ENCODE peak calls at places on chromosomes 1 and 21, in nine cellular contexts. T, O, X, B, Q, J, V, K and E are unnamed samples.

GRCh38 chr1:24920155-24920925 is 9.7 kb downstream of the RUNX3 start:
- DNase-seq in T (no peak), V (no peak), X (no peak), J (peak; percentile 70), K (no peak), Q (no peak), O (peak; percentile 59), B (no peak), E (no peak)

GRCh38 chr1:65572701-65573421 is 152.4 kb downstream of the LEPR start:
- DNase-seq in J (no peak), V (no peak), K (no peak), B (no peak), Q (no peak), O (no peak), X (no peak), T (no peak), E (no peak)

GRCh38 chr1:236154126-236154525 is 11.8 kb downstream of the GPR137B start:
- DNase-seq in J (no peak), X (no peak), V (no peak), K (no peak), Q (no peak), O (no peak), B (no peak), T (no peak), E (no peak)

GRCh38 chr1:222140206-222140605 is 398.3 kb upstream of the DUSP10 start:
- DNase-seq in J (no peak), O (no peak), K (no peak), B (no peak), T (no peak), Q (no peak), V (no peak), X (no peak), E (no peak)

GRCh38 chr1:36769886-36770830 is 264.2 kb downstream of the GRIK3 start:
- DNase-seq in V (no peak), Q (no peak), K (no peak), B (no peak), O (no peak), J (no peak), X (no peak), T (no peak), E (no peak)

GRCh38 chr1:43382027-43382771 is 7.4 kb downstream of the MED8 start:
- DNase-seq in J (no peak), Q (no peak), B (peak; percentile 28), T (no peak), K (no peak), X (no peak), O (no peak), V (no peak), E (no peak)

GRCh38 chr1:169146536-169147214 is 40.2 kb downstream of the ATP1B1 start:
- DNase-seq in K (no peak), V (no peak), Q (no peak), B (no peak), X (no peak), O (no peak), T (no peak), J (no peak), E (no peak)

GRCh38 chr1:159429074-159429861 is 2.7 kb upstream of the OR10J4 start:
- DNase-seq in K (no peak), O (no peak), J (no peak), V (peak; percentile 27), B (no peak), T (no peak), Q (no peak), X (no peak), E (no peak)

GRCh38 chr1:15923241-15923640 is 52.7 kb downstream of the ZBTB17 start:
- DNase-seq in Q (no peak), V (no peak), O (no peak), T (no peak), X (no peak), K (no peak), B (no peak), J (no peak), E (no peak)

GRCh38 chr1:68551459-68551858 is 54.6 kb upstream of the DEPDC1 start:
- DNase-seq in K (no peak), V (no peak), J (no peak), B (no peak), O (no peak), X (no peak), T (no peak), Q (no peak), E (no peak)

GRCh38 chr1:201535046-201535777 is 3.7 kb upstream of the NAV1 start:
- DNase-seq in B (no peak), T (no peak), V (peak; percentile 68), X (no peak), O (no peak), J (no peak), K (no peak), Q (no peak), E (no peak)

GRCh38 chr1:239893127-239893731 is 198.5 kb upstream of the FMN2 start:
- DNase-seq in J (no peak), B (no peak), V (peak; percentile 28), K (no peak), X (no peak), O (no peak), T (no peak), Q (no peak), E (no peak)

GRCh38 chr1:158932171-158932570 is 819 bp downstream of the PYHIN1 start:
- DNase-seq in V (no peak), B (no peak), T (peak; percentile 26), J (no peak), X (no peak), O (no peak), Q (no peak), K (no peak), E (no peak)

GRCh38 chr1:60281360-60281932 is 207.9 kb upstream of the C1orf87 start:
- DNase-seq in J (peak; percentile 12), O (peak; percentile 34), V (peak; percentile 23), T (no peak), K (peak; percentile 81), X (peak; percentile 64), Q (no peak), B (peak; percentile 54), E (peak; percentile 7)

GRCh38 chr1:31702836-31703404 is 897 bp downstream of the COL16A1 start:
- DNase-seq in B (no peak), O (no peak), T (no peak), J (no peak), Q (no peak), K (no peak), V (no peak), X (no peak), E (no peak)

GRCh38 chr21:17590443-17590842 is 22.3 kb downstream of the BTG3 start:
- DNase-seq in Q (no peak), B (no peak), J (no peak), V (no peak), O (no peak), T (no peak), X (no peak), K (no peak), E (no peak)

GRCh38 chr1:81071072-81071858 is 729.5 kb upstream of the ADGRL2 start:
- DNase-seq in Q (no peak), B (no peak), V (no peak), J (no peak), T (no peak), O (no peak), K (no peak), X (no peak), E (no peak)

GRCh38 chr21:44353200-44353970 is at the start of gene TRPM2:
- DNase-seq in K (no peak), T (no peak), Q (no peak), B (no peak), V (no peak), J (peak; percentile 21), X (peak; percentile 78), O (peak; percentile 55), E (peak; percentile 73)